ENCODE peak calls at places on chromosomes 11 and 22, in four cellular contexts. K is H1, Y is K562, E is GM12878. D is an unnamed sample.

GRCh38 chr11:35105319-35106063 is 33.5 kb upstream of the CD44 start:
- DNase-seq in K (no peak), Y (no peak), E (no peak), D (no peak)

GRCh38 chr22:19527321-19527721 is 3.1 kb upstream of the CLDN5 start:
- DNase-seq in E (no peak), K (no peak), Y (no peak), D (no peak)

GRCh38 chr22:45007247-45007945 is 2.4 kb downstream of the PHF21B start:
- DNase-seq in E (no peak), K (no peak), Y (peak), D (no peak)

GRCh38 chr22:18987765-18988164 is 51.7 kb upstream of the PRODH start:
- DNase-seq in Y (peak), E (no peak), K (peak), D (peak)

GRCh38 chr11:32088117-32088941 is 2.5 kb upstream of the RCN1 start:
- DNase-seq in E (peak), K (no peak), Y (peak), D (no peak)

GRCh38 chr11:119055901-119056300 is 1.1 kb downstream of the HYOU1 start:
- DNase-seq in K (no peak), Y (no peak), E (no peak), D (peak)

GRCh38 chr11:112162761-112163669 is 879 bp downstream of the IL18 start:
- DNase-seq in K (no peak), Y (no peak), E (no peak), D (peak)

GRCh38 chr22:44133901-44134511 is 46.7 kb upstream of the PARVG start:
- DNase-seq in Y (no peak), E (no peak), K (no peak), D (no peak)

GRCh38 chr11:17605736-17606135 is 58.7 kb downstream of the OTOG start:
- DNase-seq in K (no peak), Y (no peak), E (no peak), D (no peak)

GRCh38 chr22:49090853-49091135 is 736.9 kb downstream of the BRD1 start:
- DNase-seq in Y (no peak), E (no peak), K (no peak), D (no peak)

GRCh38 chr11:94218372-94218771 is 86.0 kb upstream of the IZUMO1R start:
- DNase-seq in Y (no peak), K (no peak), E (no peak), D (no peak)

GRCh38 chr11:64864473-64865285 is 13.7 kb downstream of the EHD1 start:
- DNase-seq in Y (no peak), K (no peak), E (no peak), D (no peak)

GRCh38 chr11:118883368-118884071 is at the start of gene CXCR5:
- DNase-seq in K (no peak), Y (no peak), E (no peak), D (no peak)

GRCh38 chr11:68632802-68633201 is 51.5 kb upstream of the GAL start:
- DNase-seq in E (no peak), K (peak), Y (peak), D (peak)

GRCh38 chr11:27192184-27192583 is 151.6 kb downstream of the BBOX1 start:
- DNase-seq in Y (no peak), K (no peak), E (no peak), D (no peak)

GRCh38 chr11:45852018-45852711 is 4.9 kb downstream of the CRY2 start:
- DNase-seq in Y (no peak), K (no peak), E (no peak), D (no peak)
- TF ChIP-seq SIN3A in Y (no peak), K (no peak), E (no peak), D (no peak)

GRCh38 chr11:101436511-101437142 is 147.2 kb downstream of the TRPC6 start:
- DNase-seq in Y (peak), E (no peak), K (no peak), D (peak)

GRCh38 chr11:101442171-101442570 is 141.6 kb downstream of the TRPC6 start:
- DNase-seq in Y (no peak), K (no peak), E (no peak), D (no peak)

GRCh38 chr11:101441747-101442146 is 142.1 kb downstream of the TRPC6 start:
- DNase-seq in E (no peak), Y (no peak), K (no peak), D (no peak)

GRCh38 chr11:101438126-101438525 is 145.7 kb downstream of the TRPC6 start:
- DNase-seq in K (no peak), E (no peak), Y (no peak), D (no peak)

GRCh38 chr11:101439488-101439887 is 144.3 kb downstream of the TRPC6 start:
- DNase-seq in Y (no peak), K (no peak), E (no peak), D (no peak)
- TF ChIP-seq YY1 in Y (no peak), K (no peak), E (no peak), D (no peak)

GRCh38 chr11:74579577-74580270 is 12.7 kb upstream of the POLD3 start:
- DNase-seq in Y (no peak), E (no peak), K (no peak), D (no peak)

GRCh38 chr11:74574563-74574962 is 17.8 kb upstream of the POLD3 start:
- DNase-seq in E (no peak), K (no peak), Y (no peak), D (no peak)

GRCh38 chr11:74575999-74576398 is 16.4 kb upstream of the POLD3 start:
- DNase-seq in E (no peak), Y (no peak), K (no peak), D (no peak)

GRCh38 chr11:74581954-74582547 is 10.3 kb upstream of the POLD3 start:
- DNase-seq in E (no peak), K (no peak), Y (peak), D (no peak)

DNA sequence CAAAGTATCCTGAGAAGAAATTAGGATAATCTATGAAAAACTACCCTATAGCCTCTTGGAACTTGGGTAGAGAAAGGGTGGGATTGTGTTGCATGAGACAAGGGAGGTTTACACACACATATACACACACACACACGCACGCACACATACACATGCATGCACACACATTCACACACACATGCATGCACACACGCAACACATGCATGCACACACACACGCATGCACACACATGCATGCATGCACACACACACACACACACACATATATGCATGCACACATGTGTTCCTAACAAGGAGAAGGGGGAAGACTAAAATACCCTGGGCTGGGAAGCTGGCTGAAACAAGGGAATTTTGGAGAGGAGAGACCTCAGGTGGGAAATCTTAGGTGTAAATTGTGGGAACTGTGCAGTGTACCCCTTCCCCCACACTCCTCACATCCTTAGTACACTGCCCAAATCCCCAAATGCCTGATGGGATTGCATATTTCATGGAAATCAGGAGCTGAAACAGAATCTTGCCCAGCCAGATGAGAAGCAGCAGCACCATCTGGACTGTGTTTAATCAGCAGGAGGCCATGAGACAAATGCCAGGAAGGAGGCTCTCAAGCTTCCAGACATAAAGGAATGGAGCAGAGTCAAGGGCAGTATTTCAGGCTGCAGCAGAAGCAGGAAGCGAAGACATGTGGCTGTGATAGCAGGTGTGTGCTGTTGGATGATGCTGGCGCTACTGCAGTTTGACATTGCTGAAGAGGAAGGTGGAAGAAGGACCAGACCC is 14.6 kb upstream of the POLD3 start:
- DNase-seq in K (no peak), E (no peak), Y (no peak), D (no peak)
- TF ChIP-seq BRCA1 in K (no peak), E (no peak), Y (no peak), D (no peak)

DNA sequence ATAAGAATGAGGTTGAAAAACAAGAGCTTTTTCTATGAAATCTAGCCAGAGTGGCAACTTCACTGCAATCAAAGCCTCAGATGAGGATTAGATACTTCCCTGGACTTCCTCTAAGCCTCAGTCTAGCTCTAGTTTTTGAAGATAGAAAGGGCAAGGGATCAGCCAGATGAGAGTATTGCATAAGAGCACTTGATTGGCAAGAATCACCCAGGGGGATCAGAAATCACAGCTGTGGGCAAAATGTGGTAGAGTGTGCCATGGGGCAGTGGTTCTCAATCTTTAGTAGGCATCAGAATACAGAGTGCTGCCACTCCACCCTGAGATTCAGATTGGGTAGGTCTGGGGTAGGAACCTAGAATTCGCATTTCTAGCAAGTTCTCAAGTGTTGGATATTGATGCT is 82.4 kb downstream of the EXT2 start:
- DNase-seq in E (no peak), Y (no peak), K (no peak), D (no peak)
- TF ChIP-seq SIN3A in E (no peak), Y (no peak), K (no peak), D (no peak)

GRCh38 chr11:72682238-72682872 is 8.1 kb upstream of the PDE2A start:
- DNase-seq in Y (no peak), E (no peak), K (no peak), D (no peak)

GRCh38 chr11:72685560-72686480 is 11.6 kb upstream of the PDE2A start:
- DNase-seq in Y (no peak), E (no peak), K (no peak), D (no peak)

GRCh38 chr11:72681226-72682153 is 7.3 kb upstream of the PDE2A start:
- DNase-seq in K (no peak), Y (no peak), E (no peak), D (no peak)

GRCh38 chr11:72684236-72684912 is 10.2 kb upstream of the PDE2A start:
- DNase-seq in K (no peak), Y (peak), E (no peak), D (peak)

GRCh38 chr11:72683782-72684200 is 9.6 kb upstream of the PDE2A start:
- DNase-seq in E (no peak), Y (peak), K (no peak), D (peak)
- TF ChIP-seq YY1 in E (peak), Y (no peak), K (peak), D (no peak)